ENCODE peak calls at places on chromosomes 13 and 19, in seven cellular contexts. One of them, this sample, is unnamed.
A peak's percentile ranks its signal among the peaks of the same experiment; 100 is the strongest.

GRCh38 chr13:79468819-79469218 is 12.1 kb upstream of the NDFIP2 start:
- ATAC-seq in CD8-positive, alpha-beta T cell: no peak
- ATAC-seq in gastrocnemius medialis: no peak
- ATAC-seq in heart right ventricle: no peak
- ATAC-seq in heart left ventricle: no peak
- ATAC-seq in right lobe of liver: no peak
- ATAC-seq in naive thymus-derived CD4-positive, alpha-beta T cell: no peak
- ATAC-seq in this sample: no peak

GRCh38 chr13:21846605-21847004 is 175.7 kb downstream of the FGF9 start:
- ATAC-seq in gastrocnemius medialis: no peak
- ATAC-seq in right lobe of liver: no peak
- ATAC-seq in heart right ventricle: no peak
- ATAC-seq in heart left ventricle: no peak
- ATAC-seq in CD8-positive, alpha-beta T cell: no peak
- ATAC-seq in naive thymus-derived CD4-positive, alpha-beta T cell: no peak
- ATAC-seq in this sample: no peak

GRCh38 chr19:3760871-3761361 is 576 bp downstream of the APBA3 start:
- ATAC-seq in gastrocnemius medialis: no peak
- ATAC-seq in heart right ventricle: no peak
- ATAC-seq in CD8-positive, alpha-beta T cell: no peak
- ATAC-seq in heart left ventricle: no peak
- ATAC-seq in right lobe of liver: no peak
- ATAC-seq in naive thymus-derived CD4-positive, alpha-beta T cell: no peak
- ATAC-seq in this sample: no peak

GRCh38 chr13:41159174-41159573 is 26.6 kb upstream of the KBTBD6 start:
- ATAC-seq in gastrocnemius medialis: no peak
- ATAC-seq in naive thymus-derived CD4-positive, alpha-beta T cell: no peak
- ATAC-seq in heart left ventricle: no peak
- ATAC-seq in right lobe of liver: no peak
- ATAC-seq in heart right ventricle: no peak
- ATAC-seq in CD8-positive, alpha-beta T cell: no peak
- ATAC-seq in this sample: no peak

GRCh38 chr13:75440100-75440499 is 41.9 kb downstream of the TBC1D4 start:
- ATAC-seq in gastrocnemius medialis: no peak
- ATAC-seq in right lobe of liver: peak; percentile 71
- ATAC-seq in heart right ventricle: peak; percentile 20
- ATAC-seq in heart left ventricle: no peak
- ATAC-seq in CD8-positive, alpha-beta T cell: no peak
- ATAC-seq in naive thymus-derived CD4-positive, alpha-beta T cell: no peak
- ATAC-seq in this sample: no peak

GRCh38 chr19:3375221-3376088 is 9.1 kb downstream of the NFIC start:
- ATAC-seq in right lobe of liver: peak; percentile 74
- ATAC-seq in CD8-positive, alpha-beta T cell: no peak
- ATAC-seq in naive thymus-derived CD4-positive, alpha-beta T cell: no peak
- ATAC-seq in heart right ventricle: peak; percentile 87
- ATAC-seq in gastrocnemius medialis: peak; percentile 72
- ATAC-seq in heart left ventricle: peak; percentile 81
- ATAC-seq in this sample: peak; percentile 91

GRCh38 chr13:103803349-103803748 is 737.1 kb upstream of the SLC10A2 start:
- ATAC-seq in naive thymus-derived CD4-positive, alpha-beta T cell: no peak
- ATAC-seq in heart left ventricle: no peak
- ATAC-seq in heart right ventricle: no peak
- ATAC-seq in gastrocnemius medialis: no peak
- ATAC-seq in CD8-positive, alpha-beta T cell: no peak
- ATAC-seq in right lobe of liver: no peak
- ATAC-seq in this sample: no peak

GRCh38 chr19:4598712-4599111 is 39.2 kb upstream of the SEMA6B start:
- ATAC-seq in right lobe of liver: no peak
- ATAC-seq in heart left ventricle: no peak
- ATAC-seq in CD8-positive, alpha-beta T cell: no peak
- ATAC-seq in heart right ventricle: no peak
- ATAC-seq in naive thymus-derived CD4-positive, alpha-beta T cell: no peak
- ATAC-seq in gastrocnemius medialis: no peak
- ATAC-seq in this sample: no peak

GRCh38 chr13:27667946-27668345 is 46.3 kb downstream of the POLR1D start:
- ATAC-seq in right lobe of liver: no peak
- ATAC-seq in CD8-positive, alpha-beta T cell: no peak
- ATAC-seq in naive thymus-derived CD4-positive, alpha-beta T cell: no peak
- ATAC-seq in heart left ventricle: peak; percentile 75
- ATAC-seq in heart right ventricle: peak; percentile 82
- ATAC-seq in gastrocnemius medialis: peak; percentile 98
- ATAC-seq in this sample: no peak

GRCh38 chr13:61466280-61466679 is 50.6 kb upstream of the PCDH20 start:
- ATAC-seq in naive thymus-derived CD4-positive, alpha-beta T cell: no peak
- ATAC-seq in CD8-positive, alpha-beta T cell: no peak
- ATAC-seq in gastrocnemius medialis: no peak
- ATAC-seq in right lobe of liver: peak; percentile 56
- ATAC-seq in heart right ventricle: no peak
- ATAC-seq in heart left ventricle: no peak
- ATAC-seq in this sample: no peak

GRCh38 chr13:75426421-75426820 is 55.5 kb downstream of the TBC1D4 start:
- ATAC-seq in heart right ventricle: no peak
- ATAC-seq in right lobe of liver: no peak
- ATAC-seq in naive thymus-derived CD4-positive, alpha-beta T cell: no peak
- ATAC-seq in gastrocnemius medialis: no peak
- ATAC-seq in CD8-positive, alpha-beta T cell: no peak
- ATAC-seq in heart left ventricle: no peak
- ATAC-seq in this sample: no peak

GRCh38 chr13:93951153-93951552 is 528.3 kb downstream of the DCT start:
- ATAC-seq in heart right ventricle: no peak
- ATAC-seq in gastrocnemius medialis: no peak
- ATAC-seq in CD8-positive, alpha-beta T cell: no peak
- ATAC-seq in right lobe of liver: no peak
- ATAC-seq in heart left ventricle: no peak
- ATAC-seq in naive thymus-derived CD4-positive, alpha-beta T cell: no peak
- ATAC-seq in this sample: no peak

GRCh38 chr13:81395368-81395767 is 1054.4 kb upstream of the SPRY2 start:
- ATAC-seq in heart right ventricle: no peak
- ATAC-seq in naive thymus-derived CD4-positive, alpha-beta T cell: no peak
- ATAC-seq in CD8-positive, alpha-beta T cell: no peak
- ATAC-seq in gastrocnemius medialis: no peak
- ATAC-seq in right lobe of liver: no peak
- ATAC-seq in heart left ventricle: no peak
- ATAC-seq in this sample: no peak

GRCh38 chr19:32197896-32198882 is 147.2 kb upstream of the ZNF507 start:
- ATAC-seq in CD8-positive, alpha-beta T cell: no peak
- ATAC-seq in gastrocnemius medialis: no peak
- ATAC-seq in right lobe of liver: no peak
- ATAC-seq in naive thymus-derived CD4-positive, alpha-beta T cell: no peak
- ATAC-seq in heart left ventricle: no peak
- ATAC-seq in heart right ventricle: no peak
- ATAC-seq in this sample: no peak

GRCh38 chr19:16899566-16900075 is 10.8 kb downstream of the F2RL3 start:
- ATAC-seq in CD8-positive, alpha-beta T cell: no peak
- ATAC-seq in naive thymus-derived CD4-positive, alpha-beta T cell: peak; percentile 26
- ATAC-seq in heart left ventricle: no peak
- ATAC-seq in gastrocnemius medialis: no peak
- ATAC-seq in right lobe of liver: peak; percentile 20
- ATAC-seq in heart right ventricle: no peak
- ATAC-seq in this sample: no peak

GRCh38 chr19:58326501-58326913 is 287 bp upstream of the ZSCAN22 start:
- ATAC-seq in heart left ventricle: peak; percentile 1
- ATAC-seq in CD8-positive, alpha-beta T cell: peak; percentile 23
- ATAC-seq in right lobe of liver: peak; percentile 6
- ATAC-seq in heart right ventricle: peak; percentile 18
- ATAC-seq in naive thymus-derived CD4-positive, alpha-beta T cell: peak; percentile 53
- ATAC-seq in gastrocnemius medialis: peak; percentile 2
- ATAC-seq in this sample: no peak

GRCh38 chr13:48896312-48896711 is 79.4 kb upstream of the FNDC3A start:
- ATAC-seq in right lobe of liver: no peak
- ATAC-seq in heart left ventricle: no peak
- ATAC-seq in naive thymus-derived CD4-positive, alpha-beta T cell: peak; percentile 63
- ATAC-seq in heart right ventricle: no peak
- ATAC-seq in CD8-positive, alpha-beta T cell: no peak
- ATAC-seq in gastrocnemius medialis: no peak
- ATAC-seq in this sample: no peak

GRCh38 chr13:101700598-101700997 is 248.1 kb downstream of the ITGBL1 start:
- ATAC-seq in heart right ventricle: peak; percentile 89
- ATAC-seq in gastrocnemius medialis: peak; percentile 72
- ATAC-seq in CD8-positive, alpha-beta T cell: no peak
- ATAC-seq in right lobe of liver: peak; percentile 73
- ATAC-seq in heart left ventricle: peak; percentile 62
- ATAC-seq in naive thymus-derived CD4-positive, alpha-beta T cell: no peak
- ATAC-seq in this sample: peak; percentile 85

GRCh38 chr13:100506154-100506553 is 82.4 kb downstream of the GGACT start:
- ATAC-seq in heart right ventricle: no peak
- ATAC-seq in right lobe of liver: no peak
- ATAC-seq in gastrocnemius medialis: no peak
- ATAC-seq in CD8-positive, alpha-beta T cell: peak; percentile 64
- ATAC-seq in naive thymus-derived CD4-positive, alpha-beta T cell: no peak
- ATAC-seq in heart left ventricle: no peak
- ATAC-seq in this sample: no peak

GRCh38 chr13:62512194-62513141 is 1096.8 kb upstream of the PCDH20 start:
- ATAC-seq in naive thymus-derived CD4-positive, alpha-beta T cell: no peak
- ATAC-seq in right lobe of liver: peak; percentile 94
- ATAC-seq in CD8-positive, alpha-beta T cell: no peak
- ATAC-seq in heart left ventricle: no peak
- ATAC-seq in heart right ventricle: no peak
- ATAC-seq in gastrocnemius medialis: no peak
- ATAC-seq in this sample: no peak

GRCh38 chr13:20822406-20822805 is 48.6 kb upstream of the EEF1AKMT1 start:
- ATAC-seq in gastrocnemius medialis: no peak
- ATAC-seq in heart right ventricle: peak; percentile 64
- ATAC-seq in right lobe of liver: no peak
- ATAC-seq in CD8-positive, alpha-beta T cell: no peak
- ATAC-seq in heart left ventricle: no peak
- ATAC-seq in naive thymus-derived CD4-positive, alpha-beta T cell: no peak
- ATAC-seq in this sample: no peak

GRCh38 chr19:19137556-19138109 is 645 bp downstream of the TMEM161A start:
- ATAC-seq in gastrocnemius medialis: peak; percentile 15
- ATAC-seq in heart right ventricle: peak; percentile 23
- ATAC-seq in right lobe of liver: peak; percentile 3
- ATAC-seq in CD8-positive, alpha-beta T cell: no peak
- ATAC-seq in heart left ventricle: peak; percentile 1
- ATAC-seq in naive thymus-derived CD4-positive, alpha-beta T cell: no peak
- ATAC-seq in this sample: no peak

GRCh38 chr19:50003810-50004419 is 21.3 kb downstream of the VRK3 start:
- ATAC-seq in right lobe of liver: no peak
- ATAC-seq in heart right ventricle: peak; percentile 48
- ATAC-seq in gastrocnemius medialis: peak; percentile 100
- ATAC-seq in naive thymus-derived CD4-positive, alpha-beta T cell: peak; percentile 68
- ATAC-seq in heart left ventricle: no peak
- ATAC-seq in CD8-positive, alpha-beta T cell: no peak
- ATAC-seq in this sample: peak; percentile 88

GRCh38 chr19:50005428-50005827 is 19.7 kb downstream of the VRK3 start:
- ATAC-seq in naive thymus-derived CD4-positive, alpha-beta T cell: peak; percentile 36
- ATAC-seq in heart right ventricle: no peak
- ATAC-seq in right lobe of liver: no peak
- ATAC-seq in heart left ventricle: no peak
- ATAC-seq in CD8-positive, alpha-beta T cell: no peak
- ATAC-seq in gastrocnemius medialis: no peak
- ATAC-seq in this sample: no peak

GRCh38 chr19:50008532-50008931 is 16.6 kb downstream of the VRK3 start:
- ATAC-seq in right lobe of liver: no peak
- ATAC-seq in heart right ventricle: peak; percentile 37
- ATAC-seq in naive thymus-derived CD4-positive, alpha-beta T cell: no peak
- ATAC-seq in gastrocnemius medialis: no peak
- ATAC-seq in heart left ventricle: no peak
- ATAC-seq in CD8-positive, alpha-beta T cell: no peak
- ATAC-seq in this sample: no peak

GRCh38 chr19:50007170-50007569 is 18.0 kb downstream of the VRK3 start:
- ATAC-seq in heart left ventricle: no peak
- ATAC-seq in gastrocnemius medialis: no peak
- ATAC-seq in heart right ventricle: no peak
- ATAC-seq in naive thymus-derived CD4-positive, alpha-beta T cell: no peak
- ATAC-seq in CD8-positive, alpha-beta T cell: no peak
- ATAC-seq in right lobe of liver: no peak
- ATAC-seq in this sample: no peak

DNA sequence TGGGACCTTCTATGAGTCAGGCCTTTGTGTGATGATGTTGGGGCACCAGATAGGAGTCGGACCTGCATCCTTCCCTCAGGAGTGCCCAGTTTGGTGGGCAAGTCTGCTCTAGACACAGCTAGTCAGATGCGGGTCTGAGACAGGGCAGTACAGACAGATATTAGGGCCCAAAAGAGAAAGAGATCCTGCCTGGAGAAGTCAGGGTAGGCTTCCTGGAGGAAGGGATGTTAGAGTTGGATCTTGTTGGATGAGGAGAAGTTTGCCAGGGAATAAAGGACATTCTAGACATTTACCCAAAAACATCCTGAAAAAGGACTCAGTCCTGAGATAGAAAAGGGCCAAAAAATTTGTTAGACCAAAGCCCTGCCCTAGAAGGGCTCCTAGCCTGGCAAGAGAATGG is 17.2 kb downstream of the VRK3 start:
- ATAC-seq in heart right ventricle: no peak
- ATAC-seq in gastrocnemius medialis: no peak
- ATAC-seq in naive thymus-derived CD4-positive, alpha-beta T cell: no peak
- ATAC-seq in CD8-positive, alpha-beta T cell: no peak
- ATAC-seq in right lobe of liver: no peak
- ATAC-seq in heart left ventricle: no peak
- ATAC-seq in this sample: no peak
- H3K36me3 ChIP-seq in heart right ventricle: peaks cover 30% of the 10 kb centered on the region
- H3K36me3 ChIP-seq in gastrocnemius medialis: no peaks in the 10 kb centered on the region
- H3K36me3 ChIP-seq in naive thymus-derived CD4-positive, alpha-beta T cell: peaks cover 80% of the 10 kb centered on the region
- H3K36me3 ChIP-seq in CD8-positive, alpha-beta T cell: peaks cover 40% of the 10 kb centered on the region
- H3K36me3 ChIP-seq in right lobe of liver: peaks cover 33% of the 10 kb centered on the region
- H3K36me3 ChIP-seq in heart left ventricle: peaks cover 11% of the 10 kb centered on the region
- H3K36me3 ChIP-seq in this sample: no peaks in the 10 kb centered on the region

GRCh38 chr19:35729021-35729420 is 11.2 kb downstream of the KMT2B start:
- ATAC-seq in heart right ventricle: no peak
- ATAC-seq in right lobe of liver: no peak
- ATAC-seq in naive thymus-derived CD4-positive, alpha-beta T cell: no peak
- ATAC-seq in gastrocnemius medialis: no peak
- ATAC-seq in heart left ventricle: no peak
- ATAC-seq in CD8-positive, alpha-beta T cell: no peak
- ATAC-seq in this sample: no peak
- H3K36me3 ChIP-seq in heart right ventricle: peaks cover 91% of the 10 kb centered on the region
- H3K36me3 ChIP-seq in right lobe of liver: peaks cover 78% of the 10 kb centered on the region
- H3K36me3 ChIP-seq in naive thymus-derived CD4-positive, alpha-beta T cell: peaks cover 98% of the 10 kb centered on the region
- H3K36me3 ChIP-seq in gastrocnemius medialis: peaks cover 4% of the 10 kb centered on the region
- H3K36me3 ChIP-seq in heart left ventricle: peaks cover 60% of the 10 kb centered on the region
- H3K36me3 ChIP-seq in CD8-positive, alpha-beta T cell: peaks cover 69% of the 10 kb centered on the region
- H3K36me3 ChIP-seq in this sample: peaks cover 100% of the 10 kb centered on the region

DNA sequence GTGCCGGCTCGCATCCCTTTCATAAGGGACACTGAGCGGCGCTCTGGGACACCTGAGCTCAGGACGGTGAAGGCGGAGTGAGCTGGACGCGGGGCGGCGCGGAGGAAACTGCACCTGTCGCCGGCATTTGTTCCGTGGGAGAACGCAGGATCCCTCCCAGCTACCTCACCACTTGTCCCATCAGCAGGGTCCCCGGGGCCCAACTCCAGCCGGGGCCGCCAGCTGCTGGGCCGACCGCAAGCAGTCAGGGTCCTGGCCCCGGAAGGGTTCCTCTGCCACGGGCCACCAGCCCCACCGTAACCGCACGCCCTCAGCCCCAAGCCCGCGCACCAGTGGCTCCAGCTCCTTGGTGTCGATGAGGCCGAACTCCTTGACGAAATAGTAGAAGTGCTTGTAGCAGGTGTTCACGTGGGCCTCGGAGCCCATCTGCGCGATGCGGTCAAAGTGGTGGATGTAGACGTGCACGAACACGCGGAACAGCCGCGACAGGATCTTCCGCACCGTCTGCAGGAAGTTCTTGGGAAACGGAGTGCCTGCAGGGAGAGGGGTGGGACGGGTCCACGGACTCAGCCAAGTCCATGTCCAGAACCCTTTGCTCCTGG is 19.5 kb downstream of the MOB3A start:
- ATAC-seq in CD8-positive, alpha-beta T cell: no peak
- ATAC-seq in heart right ventricle: no peak
- ATAC-seq in gastrocnemius medialis: no peak
- ATAC-seq in heart left ventricle: no peak
- ATAC-seq in right lobe of liver: no peak
- ATAC-seq in naive thymus-derived CD4-positive, alpha-beta T cell: no peak
- ATAC-seq in this sample: no peak
- H3K36me3 ChIP-seq in CD8-positive, alpha-beta T cell: peaks cover 64% of the 10 kb centered on the region
- H3K36me3 ChIP-seq in heart right ventricle: peaks cover 56% of the 10 kb centered on the region
- H3K36me3 ChIP-seq in gastrocnemius medialis: no peaks in the 10 kb centered on the region
- H3K36me3 ChIP-seq in heart left ventricle: peaks cover 27% of the 10 kb centered on the region
- H3K36me3 ChIP-seq in right lobe of liver: peaks cover 22% of the 10 kb centered on the region
- H3K36me3 ChIP-seq in naive thymus-derived CD4-positive, alpha-beta T cell: peaks cover 82% of the 10 kb centered on the region
- H3K36me3 ChIP-seq in this sample: no peaks in the 10 kb centered on the region

GRCh38 chr19:55250262-55251036 is 8.4 kb downstream of the PPP6R1 start:
- ATAC-seq in heart right ventricle: no peak
- ATAC-seq in gastrocnemius medialis: no peak
- ATAC-seq in naive thymus-derived CD4-positive, alpha-beta T cell: no peak
- ATAC-seq in CD8-positive, alpha-beta T cell: no peak
- ATAC-seq in right lobe of liver: no peak
- ATAC-seq in heart left ventricle: no peak
- ATAC-seq in this sample: no peak
- H3K36me3 ChIP-seq in heart right ventricle: peaks cover 2% of the 10 kb centered on the region
- H3K36me3 ChIP-seq in gastrocnemius medialis: no peaks in the 10 kb centered on the region
- H3K36me3 ChIP-seq in naive thymus-derived CD4-positive, alpha-beta T cell: peaks cover 46% of the 10 kb centered on the region
- H3K36me3 ChIP-seq in CD8-positive, alpha-beta T cell: peaks cover 16% of the 10 kb centered on the region
- H3K36me3 ChIP-seq in right lobe of liver: no peaks in the 10 kb centered on the region
- H3K36me3 ChIP-seq in heart left ventricle: peaks cover 1% of the 10 kb centered on the region
- H3K36me3 ChIP-seq in this sample: no peaks in the 10 kb centered on the region